ENCODE peak calls at places on chromosomes 1 and 21, in four cellular contexts. L is H9, W is PC-3, Q is DND-41. H is an unnamed sample. For H3K4me1, the result is how much of the 10 kb centered on the place peaks cover.

GRCh38 chr21:36698160-36699025 is 522 bp upstream of the SIM2 start:
- DNase-seq in W (peak), Q (no peak), L (peak), H (no peak)

GRCh38 chr1:233341117-233341516 is 13.6 kb downstream of the MAP3K21 start:
- DNase-seq in Q (no peak), W (peak), L (no peak), H (no peak)

GRCh38 chr1:221263831-221264767 is 384.9 kb downstream of the HLX start:
- DNase-seq in W (peak), Q (peak), L (peak), H (peak)

GRCh38 chr1:94702440-94702810 is 117.7 kb upstream of the SLC44A3 start:
- DNase-seq in L (no peak), W (no peak), Q (no peak), H (no peak)

GRCh38 chr1:30885580-30886513 is 22.7 kb downstream of the SDC3 start:
- DNase-seq in L (no peak), W (no peak), Q (no peak), H (no peak)

GRCh38 chr1:78650114-78650513 is 483 bp downstream of the IFI44 start:
- DNase-seq in W (no peak), Q (peak), L (no peak), H (peak)

GRCh38 chr1:30911061-30911954 is 2.8 kb upstream of the SDC3 start:
- DNase-seq in W (peak), Q (peak), L (peak), H (peak)

GRCh38 chr1:186930248-186930647 is 101.5 kb downstream of the PLA2G4A start:
- DNase-seq in L (no peak), W (no peak), Q (no peak), H (no peak)

GRCh38 chr1:89545264-89546038 is 20.8 kb downstream of the LRRC8B start:
- DNase-seq in L (no peak), Q (no peak), W (peak), H (no peak)

GRCh38 chr1:204591473-204592090 is 75.4 kb downstream of the MDM4 start:
- DNase-seq in W (peak), Q (no peak), L (no peak), H (no peak)

GRCh38 chr1:172373864-172374263 is 46.6 kb upstream of the C1orf105 start:
- DNase-seq in W (no peak), Q (no peak), L (no peak), H (no peak)

GRCh38 chr1:205374205-205375078 is 17.7 kb upstream of the KLHDC8A start:
- DNase-seq in Q (no peak), W (peak), L (no peak), H (no peak)

GRCh38 chr1:43532716-43533115 is 2.0 kb downstream of the PTPRF start:
- DNase-seq in Q (no peak), W (no peak), L (no peak), H (no peak)

GRCh38 chr1:147580200-147580557 is 38.9 kb downstream of the BCL9 start:
- DNase-seq in Q (no peak), W (peak), L (no peak), H (peak)

GRCh38 chr1:154572433-154573167 is 5.0 kb downstream of the CHRNB2 start:
- DNase-seq in W (no peak), L (no peak), Q (no peak), H (no peak)

GRCh38 chr1:107196973-107197562 is 56.2 kb downstream of the NTNG1 start:
- DNase-seq in W (peak), Q (peak), L (peak), H (peak)
- TF ChIP-seq CTCF in W (peak), Q (peak), L (peak), H (peak)

GRCh38 chr1:196399713-196400112 is 208.5 kb downstream of the KCNT2 start:
- DNase-seq in Q (no peak), L (no peak), W (no peak), H (no peak)

GRCh38 chr1:196387766-196388165 is 220.5 kb downstream of the KCNT2 start:
- DNase-seq in W (no peak), L (no peak), Q (no peak), H (no peak)

GRCh38 chr1:196393282-196393681 is 215.0 kb downstream of the KCNT2 start:
- DNase-seq in W (no peak), Q (no peak), L (no peak), H (no peak)

DNA sequence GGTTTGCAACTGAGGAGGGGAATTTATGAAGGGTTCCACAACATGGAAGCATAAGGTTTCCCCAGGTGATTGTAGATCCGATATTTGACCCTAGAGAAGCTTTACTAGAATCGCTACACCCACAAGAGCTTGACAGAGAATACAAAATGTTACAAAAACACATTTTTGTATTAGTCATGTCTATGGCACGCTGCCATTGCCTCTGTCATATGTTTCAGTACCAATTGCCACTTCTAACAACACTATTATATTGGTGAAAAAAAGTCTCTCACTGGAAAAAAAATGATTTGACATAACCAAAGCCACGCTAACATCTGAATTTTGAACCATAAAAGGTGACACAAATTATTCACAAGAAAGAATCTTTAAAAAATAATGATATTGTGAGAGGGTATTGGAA is 214.5 kb downstream of the KCNT2 start:
- DNase-seq in Q (no peak), L (no peak), W (peak), H (peak)
- H3K27ac ChIP-seq in Q (no peak), L (no peak), W (no peak), H (no peak)

DNA sequence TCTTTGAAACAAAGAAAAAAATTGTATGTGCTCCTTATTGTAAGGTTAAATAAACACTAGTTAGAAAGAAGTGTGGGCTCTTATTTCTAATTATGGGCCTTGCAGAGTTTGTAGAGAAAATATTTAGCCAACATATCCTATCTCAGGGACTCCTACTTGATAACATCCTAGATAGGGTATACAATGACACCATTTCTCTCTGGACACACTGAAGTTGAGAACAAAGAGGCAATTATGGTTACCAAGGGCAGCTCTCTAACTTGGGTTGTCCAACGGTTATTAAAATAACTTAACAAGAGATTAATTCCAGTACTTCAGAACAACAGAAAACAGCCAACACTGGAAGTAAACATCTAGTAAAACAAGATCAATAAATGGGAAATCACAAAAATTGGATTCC is 69.0 kb upstream of the ZC3H11B start:
- DNase-seq in W (no peak), L (no peak), Q (no peak), H (no peak)
- H3K4me1 ChIP-seq in W (under half), L (under half), Q (under half), H (under half)

DNA sequence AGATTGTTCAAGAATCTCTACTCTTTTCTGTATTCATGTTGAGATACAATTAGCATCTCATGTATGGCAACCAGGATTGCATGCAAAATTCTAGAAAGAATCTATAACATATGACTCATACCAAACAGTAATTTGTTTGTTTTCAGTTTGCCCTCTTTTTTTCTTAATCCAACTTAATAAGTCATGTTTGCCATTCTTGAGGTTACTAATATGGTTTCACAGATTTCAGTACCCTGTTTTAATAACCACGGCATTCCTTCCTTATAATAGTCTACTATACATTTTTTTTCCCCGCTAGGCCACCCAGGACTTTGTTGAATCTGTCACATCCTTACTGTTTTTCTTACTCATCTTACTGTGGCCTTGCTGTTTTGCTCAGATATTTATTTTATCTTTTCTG is 140.9 kb downstream of the FMN2 start:
- DNase-seq in Q (no peak), L (no peak), W (peak), H (no peak)
- TF ChIP-seq CTCF in Q (no peak), L (no peak), W (no peak), H (no peak)

GRCh38 chr1:56515898-56516538 is 63.3 kb downstream of the PLPP3 start:
- DNase-seq in L (no peak), W (no peak), Q (no peak), H (no peak)
- H3K27ac ChIP-seq in L (no peak), W (peak), Q (no peak), H (no peak)

GRCh38 chr1:243596441-243597183 is 253.4 kb downstream of the AKT3 start:
- DNase-seq in Q (no peak), L (no peak), W (peak), H (no peak)

GRCh38 chr1:243597383-243597782 is 252.7 kb downstream of the AKT3 start:
- DNase-seq in L (no peak), W (no peak), Q (no peak), H (no peak)

GRCh38 chr1:243598433-243598832 is 251.6 kb downstream of the AKT3 start:
- DNase-seq in W (peak), Q (peak), L (no peak), H (no peak)

GRCh38 chr1:243595527-243596206 is 254.4 kb downstream of the AKT3 start:
- DNase-seq in Q (no peak), L (no peak), W (peak), H (no peak)

DNA sequence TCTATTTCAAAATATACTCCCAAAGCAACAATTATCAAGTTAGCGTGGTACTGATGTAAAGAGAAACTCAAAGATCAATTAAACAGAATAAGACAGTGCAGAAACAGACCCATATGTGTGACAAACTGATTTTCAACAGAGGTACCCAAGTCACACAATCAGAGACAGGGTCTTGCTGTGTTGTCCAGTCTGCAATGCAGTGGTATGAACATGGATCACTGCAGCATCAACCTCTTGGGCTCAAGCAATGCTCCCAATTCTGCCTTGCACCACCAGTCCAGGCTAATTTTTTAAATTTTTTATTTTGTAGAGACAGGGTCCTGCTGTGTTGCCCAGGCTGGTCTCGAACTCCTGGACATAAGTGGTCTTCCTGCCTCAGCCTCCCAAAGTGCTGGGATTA is 255.6 kb downstream of the AKT3 start:
- DNase-seq in Q (no peak), W (no peak), L (no peak), H (no peak)
- H3K4me1 ChIP-seq in Q (under half), W (under half), L (under half), H (under half)

GRCh38 chr1:178733972-178734371 is 8.9 kb downstream of the RALGPS2 start:
- DNase-seq in W (peak), L (no peak), Q (no peak), H (no peak)
- TF ChIP-seq CTCF in W (peak), L (peak), Q (peak), H (peak)

H was measured in A673.